ENCODE peak calls at places on chromosomes 4 and X, in four cellular contexts. V is cardiac septum; D is AG08396; T is CD8-positive, alpha-beta memory T cell. Z is an unnamed sample.

GRCh38 chrX:49075347-49075746 is 1.5 kb upstream of the PRAF2 start:
- DNase-seq in T (no peak), V (no peak), D (peak), Z (no peak)

GRCh38 chr4:82957045-82957444 is 53.6 kb downstream of the LIN54 start:
- DNase-seq in V (no peak), D (no peak), T (no peak), Z (no peak)

GRCh38 chr4:13918110-13918509 is 290.6 kb upstream of the BOD1L1 start:
- DNase-seq in V (no peak), T (no peak), D (peak), Z (peak)

GRCh38 chr4:55637272-55637820 is 1.2 kb upstream of the NMU start:
- DNase-seq in D (no peak), V (no peak), T (no peak), Z (no peak)

GRCh38 chr4:155796031-155796430 is 37.2 kb downstream of the GUCY1B1 start:
- DNase-seq in D (peak), V (no peak), T (no peak), Z (no peak)

GRCh38 chrX:38807873-38808272 is 6.6 kb downstream of the MID1IP1 start:
- DNase-seq in D (no peak), V (no peak), T (no peak), Z (no peak)

GRCh38 chr4:111406036-111406435 is 739.2 kb upstream of the FAM241A start:
- DNase-seq in T (no peak), D (no peak), V (no peak), Z (no peak)

GRCh38 chrX:35380808-35381700 is 417.1 kb upstream of the MAGEB16 start:
- DNase-seq in D (no peak), T (no peak), V (no peak), Z (no peak)

GRCh38 chr4:187491959-187492358 is 503.6 kb upstream of the ZFP42 start:
- DNase-seq in T (no peak), D (no peak), V (no peak), Z (no peak)

GRCh38 chr4:73104695-73105094 is 35.2 kb upstream of the COX18 start:
- DNase-seq in T (no peak), V (no peak), D (no peak), Z (no peak)

GRCh38 chrX:144334577-144334976 is 450.7 kb downstream of the UBE2NL start:
- DNase-seq in D (no peak), T (no peak), V (no peak), Z (no peak)

GRCh38 chrX:8179653-8180052 is 8.6 kb upstream of the VCX2 start:
- DNase-seq in V (no peak), T (no peak), D (no peak), Z (no peak)

GRCh38 chrX:20906571-20906970 is 467.6 kb upstream of the CNKSR2 start:
- DNase-seq in V (no peak), T (no peak), D (no peak), Z (no peak)

GRCh38 chr4:67721770-67722597 is 21.0 kb upstream of the UBA6 start:
- DNase-seq in T (no peak), V (no peak), D (no peak), Z (no peak)

GRCh38 chrX:107610667-107611066 is 17.6 kb upstream of the PRPS1 start:
- DNase-seq in T (no peak), D (no peak), V (no peak), Z (no peak)

GRCh38 chrX:69232945-69233344 is 67.7 kb upstream of the PJA1 start:
- DNase-seq in T (no peak), V (no peak), D (no peak), Z (no peak)

GRCh38 chrX:70183091-70183490 is 5.8 kb downstream of the DGAT2L6 start:
- DNase-seq in D (no peak), V (no peak), T (no peak), Z (no peak)

GRCh38 chrX:5388087-5388486 is 840.6 kb downstream of the NLGN4X start:
- DNase-seq in V (no peak), D (no peak), T (no peak), Z (no peak)

GRCh38 chr4:101667348-101667747 is 123.2 kb upstream of the BANK1 start:
- DNase-seq in T (no peak), V (no peak), D (peak), Z (no peak)